ENCODE peak calls at places on chromosomes 12 and 14, in five cellular contexts. One of them, this sample, is unnamed.

GRCh38 chr12:3627336-3627735 is 125.6 kb downstream of the CRACR2A start:
- DNase-seq in neuronal stem cell: no peak
- DNase-seq in GM04504: no peak
- DNase-seq in left kidney: no peak
- DNase-seq in NCI-H1092 treated with DMSO at 0.1 percent for 48 hours: no peak
- DNase-seq in this sample: no peak

GRCh38 chr12:24111101-24111500 is 161.6 kb upstream of the SOX5 start:
- DNase-seq in neuronal stem cell: no peak
- DNase-seq in GM04504: no peak
- DNase-seq in left kidney: no peak
- DNase-seq in NCI-H1092 treated with DMSO at 0.1 percent for 48 hours: no peak
- DNase-seq in this sample: no peak

GRCh38 chr12:31922341-31923062 is 36.7 kb upstream of the RESF1 start:
- DNase-seq in neuronal stem cell: no peak
- DNase-seq in GM04504: no peak
- DNase-seq in left kidney: no peak
- DNase-seq in NCI-H1092 treated with DMSO at 0.1 percent for 48 hours: no peak
- DNase-seq in this sample: no peak

GRCh38 chr12:57343703-57344378 is 87.0 kb downstream of the R3HDM2 start:
- DNase-seq in neuronal stem cell: no peak
- DNase-seq in GM04504: no peak
- DNase-seq in left kidney: no peak
- DNase-seq in NCI-H1092 treated with DMSO at 0.1 percent for 48 hours: no peak
- DNase-seq in this sample: no peak

GRCh38 chr12:26782372-26783132 is 50.4 kb downstream of the ITPR2 start:
- DNase-seq in neuronal stem cell: no peak
- DNase-seq in GM04504: no peak
- DNase-seq in left kidney: no peak
- DNase-seq in NCI-H1092 treated with DMSO at 0.1 percent for 48 hours: no peak
- DNase-seq in this sample: no peak

GRCh38 chr12:52912711-52913423 is 8.0 kb upstream of the KRT8 start:
- DNase-seq in neuronal stem cell: no peak
- DNase-seq in GM04504: no peak
- DNase-seq in left kidney: no peak
- DNase-seq in NCI-H1092 treated with DMSO at 0.1 percent for 48 hours: no peak
- DNase-seq in this sample: no peak

GRCh38 chr12:78674311-78675085 is 190.1 kb upstream of the SYT1 start:
- DNase-seq in neuronal stem cell: no peak
- DNase-seq in GM04504: no peak
- DNase-seq in left kidney: no peak
- DNase-seq in NCI-H1092 treated with DMSO at 0.1 percent for 48 hours: no peak
- DNase-seq in this sample: no peak

GRCh38 chr12:122870163-122870842 is 25.6 kb downstream of the VPS37B start:
- DNase-seq in neuronal stem cell: no peak
- DNase-seq in GM04504: no peak
- DNase-seq in left kidney: no peak
- DNase-seq in NCI-H1092 treated with DMSO at 0.1 percent for 48 hours: no peak
- DNase-seq in this sample: no peak

GRCh38 chr12:23816394-23816851 is 133.0 kb downstream of the SOX5 start:
- DNase-seq in neuronal stem cell: no peak
- DNase-seq in GM04504: no peak
- DNase-seq in left kidney: peak
- DNase-seq in NCI-H1092 treated with DMSO at 0.1 percent for 48 hours: no peak
- DNase-seq in this sample: no peak

GRCh38 chr12:14853966-14854365 is 10.6 kb upstream of the ART4 start:
- DNase-seq in neuronal stem cell: no peak
- DNase-seq in GM04504: no peak
- DNase-seq in left kidney: no peak
- DNase-seq in NCI-H1092 treated with DMSO at 0.1 percent for 48 hours: no peak
- DNase-seq in this sample: no peak

GRCh38 chr12:32240833-32241232 is 134.2 kb downstream of the BICD1 start:
- DNase-seq in neuronal stem cell: no peak
- DNase-seq in GM04504: no peak
- DNase-seq in left kidney: no peak
- DNase-seq in NCI-H1092 treated with DMSO at 0.1 percent for 48 hours: no peak
- DNase-seq in this sample: no peak

GRCh38 chr14:88551936-88552565 is 2.8 kb downstream of the PTPN21 start:
- DNase-seq in neuronal stem cell: no peak
- DNase-seq in GM04504: no peak
- DNase-seq in left kidney: peak
- DNase-seq in NCI-H1092 treated with DMSO at 0.1 percent for 48 hours: no peak
- DNase-seq in this sample: peak

GRCh38 chr14:101788016-101788695 is 26.6 kb downstream of the PPP2R5C start:
- DNase-seq in neuronal stem cell: no peak
- DNase-seq in GM04504: no peak
- DNase-seq in left kidney: no peak
- DNase-seq in NCI-H1092 treated with DMSO at 0.1 percent for 48 hours: no peak
- DNase-seq in this sample: no peak

GRCh38 chr14:68659021-68659931 is 133.6 kb downstream of the ZFP36L1 start:
- DNase-seq in neuronal stem cell: no peak
- DNase-seq in GM04504: no peak
- DNase-seq in left kidney: peak
- DNase-seq in NCI-H1092 treated with DMSO at 0.1 percent for 48 hours: no peak
- DNase-seq in this sample: no peak

GRCh38 chr14:69014829-69015259 is 35.7 kb upstream of the ACTN1 start:
- DNase-seq in neuronal stem cell: no peak
- DNase-seq in GM04504: no peak
- DNase-seq in left kidney: no peak
- DNase-seq in NCI-H1092 treated with DMSO at 0.1 percent for 48 hours: no peak
- DNase-seq in this sample: no peak

GRCh38 chr14:70931008-70931407 is 23.7 kb downstream of the PCNX1 start:
- DNase-seq in neuronal stem cell: no peak
- DNase-seq in GM04504: no peak
- DNase-seq in left kidney: no peak
- DNase-seq in NCI-H1092 treated with DMSO at 0.1 percent for 48 hours: no peak
- DNase-seq in this sample: no peak

GRCh38 chr14:93285048-93285447 is 47.8 kb downstream of the BTBD7 start:
- DNase-seq in neuronal stem cell: no peak
- DNase-seq in GM04504: no peak
- DNase-seq in left kidney: no peak
- DNase-seq in NCI-H1092 treated with DMSO at 0.1 percent for 48 hours: no peak
- DNase-seq in this sample: no peak

GRCh38 chr12:67630373-67631088 is 18.0 kb upstream of the DYRK2 start:
- DNase-seq in neuronal stem cell: no peak
- DNase-seq in GM04504: no peak
- DNase-seq in left kidney: peak
- DNase-seq in NCI-H1092 treated with DMSO at 0.1 percent for 48 hours: no peak
- DNase-seq in this sample: peak

GRCh38 chr12:6817056-6817455 is 4.6 kb upstream of the GPR162 start:
- DNase-seq in neuronal stem cell: no peak
- DNase-seq in GM04504: no peak
- DNase-seq in left kidney: peak
- DNase-seq in NCI-H1092 treated with DMSO at 0.1 percent for 48 hours: no peak
- DNase-seq in this sample: no peak

GRCh38 chr12:41061189-41061588 is 126.9 kb upstream of the PDZRN4 start:
- DNase-seq in neuronal stem cell: no peak
- DNase-seq in GM04504: no peak
- DNase-seq in left kidney: no peak
- DNase-seq in NCI-H1092 treated with DMSO at 0.1 percent for 48 hours: no peak
- DNase-seq in this sample: no peak

GRCh38 chr12:39272934-39273770 is 169.8 kb downstream of the KIF21A start:
- DNase-seq in neuronal stem cell: peak
- DNase-seq in GM04504: peak
- DNase-seq in left kidney: peak
- DNase-seq in NCI-H1092 treated with DMSO at 0.1 percent for 48 hours: peak
- DNase-seq in this sample: peak

GRCh38 chr12:108457734-108458361 is 57.2 kb upstream of the FICD start:
- DNase-seq in neuronal stem cell: no peak
- DNase-seq in GM04504: no peak
- DNase-seq in left kidney: no peak
- DNase-seq in NCI-H1092 treated with DMSO at 0.1 percent for 48 hours: no peak
- DNase-seq in this sample: no peak

GRCh38 chr12:79413796-79414195 is 277.0 kb downstream of the PAWR start:
- DNase-seq in neuronal stem cell: no peak
- DNase-seq in GM04504: no peak
- DNase-seq in left kidney: no peak
- DNase-seq in NCI-H1092 treated with DMSO at 0.1 percent for 48 hours: no peak
- DNase-seq in this sample: no peak

GRCh38 chr14:94850332-94851211 is 80.7 kb upstream of the GSC start:
- DNase-seq in neuronal stem cell: no peak
- DNase-seq in GM04504: no peak
- DNase-seq in left kidney: no peak
- DNase-seq in NCI-H1092 treated with DMSO at 0.1 percent for 48 hours: peak
- DNase-seq in this sample: no peak

GRCh38 chr14:68854421-68854820 is 61.6 kb upstream of the ZFP36L1 start:
- DNase-seq in neuronal stem cell: no peak
- DNase-seq in GM04504: no peak
- DNase-seq in left kidney: no peak
- DNase-seq in NCI-H1092 treated with DMSO at 0.1 percent for 48 hours: no peak
- DNase-seq in this sample: no peak

GRCh38 chr12:76346798-76347420 is 1.3 kb downstream of the BBS10 start:
- DNase-seq in neuronal stem cell: no peak
- DNase-seq in GM04504: peak
- DNase-seq in left kidney: peak
- DNase-seq in NCI-H1092 treated with DMSO at 0.1 percent for 48 hours: no peak
- DNase-seq in this sample: peak

GRCh38 chr12:27627123-27627835 is 69.0 kb upstream of the REP15 start:
- DNase-seq in neuronal stem cell: no peak
- DNase-seq in GM04504: peak
- DNase-seq in left kidney: no peak
- DNase-seq in NCI-H1092 treated with DMSO at 0.1 percent for 48 hours: no peak
- DNase-seq in this sample: no peak

GRCh38 chr12:47348206-47348605 is 268.4 kb upstream of the AMIGO2 start:
- DNase-seq in neuronal stem cell: no peak
- DNase-seq in GM04504: no peak
- DNase-seq in left kidney: no peak
- DNase-seq in NCI-H1092 treated with DMSO at 0.1 percent for 48 hours: no peak
- DNase-seq in this sample: no peak

GRCh38 chr12:118011961-118012360 is 4.5 kb upstream of the RFC5 start:
- DNase-seq in neuronal stem cell: no peak
- DNase-seq in GM04504: no peak
- DNase-seq in left kidney: no peak
- DNase-seq in NCI-H1092 treated with DMSO at 0.1 percent for 48 hours: no peak
- DNase-seq in this sample: no peak

GRCh38 chr12:113418213-113418879 is 3.8 kb upstream of the SDSL start:
- DNase-seq in neuronal stem cell: no peak
- DNase-seq in GM04504: no peak
- DNase-seq in left kidney: no peak
- DNase-seq in NCI-H1092 treated with DMSO at 0.1 percent for 48 hours: no peak
- DNase-seq in this sample: no peak

GRCh38 chr12:43728117-43728516 is 30.5 kb downstream of the PUS7L start:
- DNase-seq in neuronal stem cell: no peak
- DNase-seq in GM04504: no peak
- DNase-seq in left kidney: no peak
- DNase-seq in NCI-H1092 treated with DMSO at 0.1 percent for 48 hours: peak
- DNase-seq in this sample: no peak

GRCh38 chr14:104602315-104602932 is 2.1 kb downstream of the TMEM179 start:
- DNase-seq in neuronal stem cell: no peak
- DNase-seq in GM04504: no peak
- DNase-seq in left kidney: no peak
- DNase-seq in NCI-H1092 treated with DMSO at 0.1 percent for 48 hours: no peak
- DNase-seq in this sample: no peak

GRCh38 chr14:99910337-99911268 is 117.4 kb downstream of the EML1 start:
- DNase-seq in neuronal stem cell: no peak
- DNase-seq in GM04504: peak
- DNase-seq in left kidney: no peak
- DNase-seq in NCI-H1092 treated with DMSO at 0.1 percent for 48 hours: no peak
- DNase-seq in this sample: peak